ENCODE peak calls at places on chromosomes 3 and 15, in six cellular contexts. One of them, this sample, is unnamed.

GRCh38 chr3:119602676-119603075 is 5.0 kb downstream of the PLA1A start:
- DNase-seq in GM23248: no peak
- DNase-seq in kidney: no peak
- DNase-seq in fibroblast of lung: no peak
- DNase-seq in endodermal cell: no peak
- DNase-seq in neuronal stem cell: no peak
- DNase-seq in this sample: no peak

GRCh38 chr15:67080900-67081431 is 15.6 kb downstream of the SMAD3 start:
- DNase-seq in endodermal cell: no peak
- DNase-seq in GM23248: peak; percentile 98
- DNase-seq in neuronal stem cell: no peak
- DNase-seq in kidney: peak; percentile 78
- DNase-seq in fibroblast of lung: peak; percentile 90
- DNase-seq in this sample: no peak

GRCh38 chr3:127764301-127764700 is 58.0 kb downstream of the MGLL start:
- DNase-seq in GM23248: no peak
- DNase-seq in endodermal cell: no peak
- DNase-seq in neuronal stem cell: no peak
- DNase-seq in fibroblast of lung: no peak
- DNase-seq in kidney: no peak
- DNase-seq in this sample: no peak

GRCh38 chr3:99774467-99774866 is 43.2 kb upstream of the CMSS1 start:
- DNase-seq in kidney: no peak
- DNase-seq in GM23248: peak; percentile 90
- DNase-seq in neuronal stem cell: no peak
- DNase-seq in endodermal cell: no peak
- DNase-seq in fibroblast of lung: peak; percentile 90
- DNase-seq in this sample: no peak

GRCh38 chr15:41634072-41634628 is 26.1 kb upstream of the MGA start:
- DNase-seq in kidney: no peak
- DNase-seq in fibroblast of lung: no peak
- DNase-seq in GM23248: no peak
- DNase-seq in neuronal stem cell: no peak
- DNase-seq in endodermal cell: no peak
- DNase-seq in this sample: no peak

GRCh38 chr15:22952826-22953579 is 27.2 kb downstream of the CYFIP1 start:
- DNase-seq in fibroblast of lung: no peak
- DNase-seq in kidney: no peak
- DNase-seq in GM23248: peak; percentile 47
- DNase-seq in endodermal cell: peak; percentile 78
- DNase-seq in neuronal stem cell: peak; percentile 26
- DNase-seq in this sample: peak; percentile 61

GRCh38 chr3:160842021-160843005 is 86.3 kb downstream of the PPM1L start:
- DNase-seq in kidney: no peak
- DNase-seq in GM23248: no peak
- DNase-seq in neuronal stem cell: no peak
- DNase-seq in endodermal cell: no peak
- DNase-seq in fibroblast of lung: no peak
- DNase-seq in this sample: no peak

GRCh38 chr3:81152156-81152555 is 609.3 kb downstream of the GBE1 start:
- DNase-seq in kidney: no peak
- DNase-seq in fibroblast of lung: peak; percentile 0
- DNase-seq in endodermal cell: no peak
- DNase-seq in neuronal stem cell: no peak
- DNase-seq in GM23248: no peak
- DNase-seq in this sample: no peak

GRCh38 chr3:52311567-52312119 is 4.5 kb upstream of the DNAH1 start:
- DNase-seq in neuronal stem cell: peak; percentile 97
- DNase-seq in fibroblast of lung: no peak
- DNase-seq in endodermal cell: no peak
- DNase-seq in GM23248: no peak
- DNase-seq in kidney: no peak
- DNase-seq in this sample: peak; percentile 99

GRCh38 chr15:67420137-67420536 is 100.8 kb upstream of the C15orf61 start:
- DNase-seq in kidney: no peak
- DNase-seq in endodermal cell: no peak
- DNase-seq in neuronal stem cell: no peak
- DNase-seq in fibroblast of lung: no peak
- DNase-seq in GM23248: no peak
- DNase-seq in this sample: no peak

GRCh38 chr3:88031543-88032148 is 27.2 kb downstream of the CGGBP1 start:
- DNase-seq in fibroblast of lung: peak; percentile 46
- DNase-seq in neuronal stem cell: no peak
- DNase-seq in kidney: no peak
- DNase-seq in endodermal cell: no peak
- DNase-seq in GM23248: peak; percentile 66
- DNase-seq in this sample: no peak

GRCh38 chr3:126446301-126446700 is 29.4 kb downstream of the ZXDC start:
- DNase-seq in endodermal cell: peak; percentile 68
- DNase-seq in GM23248: no peak
- DNase-seq in neuronal stem cell: no peak
- DNase-seq in kidney: no peak
- DNase-seq in fibroblast of lung: no peak
- DNase-seq in this sample: peak; percentile 44

GRCh38 chr15:99105516-99106341 is 849 bp downstream of the SYNM start:
- DNase-seq in neuronal stem cell: peak; percentile 49
- DNase-seq in GM23248: peak; percentile 76
- DNase-seq in fibroblast of lung: peak; percentile 74
- DNase-seq in kidney: peak; percentile 84
- DNase-seq in endodermal cell: peak; percentile 88
- DNase-seq in this sample: peak; percentile 89

GRCh38 chr3:63670544-63670943 is 18.1 kb downstream of the SNTN start:
- DNase-seq in fibroblast of lung: no peak
- DNase-seq in GM23248: no peak
- DNase-seq in kidney: no peak
- DNase-seq in endodermal cell: no peak
- DNase-seq in neuronal stem cell: no peak
- DNase-seq in this sample: no peak

GRCh38 chr3:8470801-8471200 is 30.8 kb upstream of the LMCD1 start:
- DNase-seq in endodermal cell: no peak
- DNase-seq in fibroblast of lung: peak; percentile 76
- DNase-seq in neuronal stem cell: no peak
- DNase-seq in kidney: peak; percentile 63
- DNase-seq in GM23248: no peak
- DNase-seq in this sample: no peak

DNA sequence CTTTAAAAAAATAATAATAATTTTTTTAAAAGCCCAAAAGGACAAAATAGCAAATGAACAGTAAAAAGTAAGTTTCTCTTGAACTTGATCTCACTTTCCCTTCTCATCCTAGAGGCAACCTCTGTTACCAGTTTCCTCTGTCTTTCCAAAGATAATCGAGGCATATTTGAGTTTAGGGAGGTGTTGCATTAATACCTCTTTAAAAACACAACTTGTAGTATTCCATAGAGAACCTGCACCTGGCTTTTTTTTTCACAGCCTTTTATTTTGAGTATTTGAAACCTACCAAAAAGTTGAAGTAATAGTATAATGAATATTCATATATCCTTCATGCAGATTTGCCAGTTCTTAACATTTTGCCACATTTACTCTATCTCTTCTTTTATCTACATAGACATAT is 9.1 kb downstream of the CSK start:
- DNase-seq in neuronal stem cell: no peak
- DNase-seq in fibroblast of lung: no peak
- DNase-seq in kidney: no peak
- DNase-seq in endodermal cell: no peak
- DNase-seq in GM23248: no peak
- DNase-seq in this sample: no peak
- H3K4me3 ChIP-seq in neuronal stem cell: no peak overlapping the region
- H3K4me3 ChIP-seq in fibroblast of lung: no peak overlapping the region
- H3K4me3 ChIP-seq in kidney: no peak overlapping the region
- H3K4me3 ChIP-seq in endodermal cell: no peak overlapping the region
- H3K4me3 ChIP-seq in GM23248: no peak overlapping the region
- H3K4me3 ChIP-seq in this sample: no peak overlapping the region

DNA sequence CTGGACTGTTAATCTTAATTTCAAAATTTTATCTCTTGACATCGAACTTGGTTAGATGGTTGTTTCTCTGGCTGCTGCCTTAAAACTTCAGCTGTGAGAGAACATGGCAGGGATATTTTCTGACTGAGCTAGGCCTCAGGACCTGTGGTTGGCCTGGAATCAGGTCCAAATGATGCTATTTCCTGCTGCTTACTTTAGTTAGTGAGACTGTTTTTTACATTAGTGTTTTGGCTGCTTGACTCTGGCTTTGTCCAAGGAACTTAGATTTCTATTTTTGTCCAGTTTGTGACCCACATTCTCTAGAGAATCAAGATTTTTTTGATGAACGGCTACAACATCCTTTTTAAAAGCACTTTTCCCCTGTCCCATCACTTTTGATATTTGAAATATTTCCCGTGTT is 497.9 kb upstream of the SGO1 start:
- DNase-seq in GM23248: peak; percentile 80
- DNase-seq in kidney: no peak
- DNase-seq in fibroblast of lung: peak; percentile 92
- DNase-seq in endodermal cell: no peak
- DNase-seq in neuronal stem cell: no peak
- DNase-seq in this sample: no peak
- H3K9ac ChIP-seq in GM23248: peak overlapping the region; percentile 10
- H3K9ac ChIP-seq in kidney: no peak overlapping the region
- H3K9ac ChIP-seq in fibroblast of lung: no peak overlapping the region
- H3K9ac ChIP-seq in endodermal cell: no peak overlapping the region
- H3K9ac ChIP-seq in neuronal stem cell: no peak overlapping the region
- H3K9ac ChIP-seq in this sample: no peak overlapping the region

DNA sequence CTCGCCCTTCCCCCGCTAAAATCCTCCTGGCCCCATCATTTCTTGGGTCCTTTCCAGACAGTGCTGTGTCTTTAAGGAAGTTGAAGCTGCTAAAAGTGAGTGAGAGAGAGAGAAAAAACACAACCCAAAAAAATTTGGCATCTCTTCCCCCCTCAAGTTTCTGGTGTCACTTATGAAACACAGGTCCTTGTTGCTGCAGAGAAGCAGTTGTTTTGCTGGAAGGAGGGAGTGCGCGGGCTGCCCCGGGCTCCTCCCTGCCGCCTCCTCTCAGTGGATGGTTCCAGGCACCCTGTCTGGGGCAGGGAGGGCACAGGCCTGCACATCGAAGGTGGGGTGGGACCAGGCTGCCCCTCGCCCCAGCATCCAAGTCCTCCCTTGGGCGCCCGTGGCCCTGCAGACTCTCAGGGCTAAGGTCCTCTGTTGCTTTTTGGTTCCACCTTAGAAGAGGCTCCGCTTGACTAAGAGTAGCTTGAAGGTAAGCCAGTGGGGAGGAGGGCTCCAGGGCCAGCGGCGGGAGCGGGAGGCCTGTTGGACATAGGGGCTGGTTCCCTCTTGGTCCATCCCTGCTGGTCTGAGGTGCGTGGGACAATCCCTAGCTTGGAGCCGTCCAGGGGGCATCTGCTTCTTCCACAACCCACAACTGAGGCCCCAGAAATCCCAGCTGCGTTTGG is at the start of gene ISLR:
- DNase-seq in neuronal stem cell: no peak
- DNase-seq in GM23248: peak; percentile 70
- DNase-seq in fibroblast of lung: peak; percentile 34
- DNase-seq in kidney: peak; percentile 85
- DNase-seq in endodermal cell: peak; percentile 56
- DNase-seq in this sample: no peak
- H3K4me3 ChIP-seq in neuronal stem cell: no peak within 1 kb of the TSS
- H3K4me3 ChIP-seq in GM23248: peak within 1 kb of the TSS; percentile 59
- H3K4me3 ChIP-seq in fibroblast of lung: no peak within 1 kb of the TSS
- H3K4me3 ChIP-seq in kidney: peak within 1 kb of the TSS; percentile 21
- H3K4me3 ChIP-seq in endodermal cell: no peak within 1 kb of the TSS
- H3K4me3 ChIP-seq in this sample: no peak within 1 kb of the TSS

GRCh38 chr3:45795882-45796765 is at the start of gene SLC6A20:
- DNase-seq in fibroblast of lung: no peak
- DNase-seq in neuronal stem cell: peak; percentile 41
- DNase-seq in endodermal cell: peak; percentile 80
- DNase-seq in kidney: no peak
- DNase-seq in GM23248: peak; percentile 29
- DNase-seq in this sample: peak; percentile 84
- H3K9ac ChIP-seq in fibroblast of lung: no peak within 1 kb of the TSS
- H3K9ac ChIP-seq in neuronal stem cell: peak within 1 kb of the TSS; percentile 61
- H3K9ac ChIP-seq in endodermal cell: peak within 1 kb of the TSS; percentile 25
- H3K9ac ChIP-seq in kidney: peak within 1 kb of the TSS; percentile 21
- H3K9ac ChIP-seq in GM23248: no peak within 1 kb of the TSS
- H3K9ac ChIP-seq in this sample: no peak within 1 kb of the TSS

GRCh38 chr3:13082677-13083076 is 9.4 kb upstream of the IQSEC1 start:
- DNase-seq in GM23248: no peak
- DNase-seq in kidney: no peak
- DNase-seq in endodermal cell: no peak
- DNase-seq in neuronal stem cell: no peak
- DNase-seq in fibroblast of lung: no peak
- DNase-seq in this sample: no peak

GRCh38 chr3:13083254-13083653 is 10.0 kb upstream of the IQSEC1 start:
- DNase-seq in kidney: no peak
- DNase-seq in GM23248: no peak
- DNase-seq in neuronal stem cell: no peak
- DNase-seq in fibroblast of lung: no peak
- DNase-seq in endodermal cell: no peak
- DNase-seq in this sample: no peak

GRCh38 chr3:13085081-13085845 is 12.0 kb upstream of the IQSEC1 start:
- DNase-seq in endodermal cell: no peak
- DNase-seq in fibroblast of lung: no peak
- DNase-seq in kidney: no peak
- DNase-seq in neuronal stem cell: no peak
- DNase-seq in GM23248: no peak
- DNase-seq in this sample: no peak

GRCh38 chr3:13085846-13086179 is 12.6 kb upstream of the IQSEC1 start:
- DNase-seq in kidney: no peak
- DNase-seq in GM23248: no peak
- DNase-seq in fibroblast of lung: no peak
- DNase-seq in neuronal stem cell: no peak
- DNase-seq in endodermal cell: no peak
- DNase-seq in this sample: no peak

DNA sequence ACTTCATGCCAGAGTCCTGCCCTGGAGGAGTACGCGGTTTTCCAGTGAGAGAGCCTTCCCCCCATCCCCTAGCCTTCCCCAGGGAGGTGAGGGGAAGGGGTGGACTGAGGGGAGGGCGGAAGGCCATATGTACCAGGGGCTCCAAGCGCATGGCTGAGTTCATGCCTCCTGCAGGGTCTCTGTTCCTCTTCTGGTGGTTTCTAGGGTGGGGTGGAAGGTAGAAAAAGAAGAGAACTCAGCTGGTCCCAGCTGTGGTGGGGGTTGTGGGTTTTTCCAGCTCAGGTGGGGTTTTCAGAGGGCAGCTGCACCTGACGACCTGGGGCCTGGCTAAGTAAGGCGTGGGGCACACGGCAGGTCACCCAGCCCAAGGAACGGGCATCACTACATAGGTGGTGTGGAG is 10.7 kb upstream of the IQSEC1 start:
- DNase-seq in GM23248: no peak
- DNase-seq in neuronal stem cell: no peak
- DNase-seq in kidney: no peak
- DNase-seq in endodermal cell: no peak
- DNase-seq in fibroblast of lung: no peak
- DNase-seq in this sample: no peak
- H3K4me3 ChIP-seq in GM23248: no peak overlapping the region
- H3K4me3 ChIP-seq in neuronal stem cell: no peak overlapping the region
- H3K4me3 ChIP-seq in kidney: no peak overlapping the region
- H3K4me3 ChIP-seq in endodermal cell: no peak overlapping the region
- H3K4me3 ChIP-seq in fibroblast of lung: no peak overlapping the region
- H3K4me3 ChIP-seq in this sample: no peak overlapping the region

This sample was measured in neural progenitor cell.